ENCODE peak calls at places on chromosomes 11 and 22, in nine cellular contexts. N, L, V, D, W, F, I, C and B are unnamed samples.

GRCh38 chr11:10495464-10495786 is 40.4 kb downstream of the AMPD3 start:
- DNase-seq in V (no peak), F (no peak), N (no peak), D (no peak), W (no peak), C (no peak), L (no peak), I (no peak), B (no peak)

GRCh38 chr22:27159016-27159415 is 501.6 kb downstream of the MIAT start:
- DNase-seq in N (no peak), V (no peak), W (no peak), D (no peak), L (no peak), F (no peak), C (no peak), I (no peak), B (no peak)

GRCh38 chr11:34707462-34707840 is 86.6 kb downstream of the EHF start:
- DNase-seq in N (no peak), L (no peak), V (no peak), C (no peak), D (no peak), W (no peak), F (no peak), I (no peak), B (no peak)

GRCh38 chr11:11841605-11842425 is at the start of gene USP47:
- DNase-seq in C (peak), D (peak), N (peak), F (peak), I (peak), L (peak), V (no peak), W (peak), B (no peak)

GRCh38 chr22:44890416-44891292 is 119.2 kb downstream of the PHF21B start:
- DNase-seq in C (no peak), I (no peak), V (no peak), D (no peak), F (no peak), L (no peak), N (no peak), W (no peak), B (no peak)

GRCh38 chr11:66992041-66992440 is 16.9 kb downstream of the C11orf86 start:
- DNase-seq in V (no peak), L (no peak), W (no peak), F (no peak), I (no peak), C (no peak), N (no peak), D (no peak), B (no peak)

GRCh38 chr11:28228196-28228595 is 120.0 kb downstream of the METTL15 start:
- DNase-seq in W (no peak), F (peak), V (no peak), D (no peak), L (no peak), N (no peak), C (no peak), I (no peak), B (peak)

GRCh38 chr22:27580311-27580897 is 221.2 kb downstream of the MN1 start:
- DNase-seq in F (no peak), D (no peak), N (no peak), I (no peak), C (no peak), L (no peak), W (no peak), V (no peak), B (no peak)

GRCh38 chr11:125995313-125995712 is 49.5 kb downstream of the VSIG10L2 start:
- DNase-seq in C (no peak), D (no peak), W (peak), V (no peak), F (no peak), N (no peak), I (no peak), L (no peak), B (no peak)

GRCh38 chr11:33449798-33450197 is 192.6 kb downstream of the HIPK3 start:
- DNase-seq in W (no peak), V (no peak), F (no peak), L (no peak), I (no peak), N (no peak), C (no peak), D (no peak), B (no peak)

GRCh38 chr11:20027546-20028014 is 132.7 kb downstream of the DBX1 start:
- DNase-seq in V (no peak), I (no peak), D (no peak), L (no peak), C (no peak), F (no peak), W (no peak), N (no peak), B (no peak)

GRCh38 chr11:87063982-87064381 is 26.2 kb downstream of the TMEM135 start:
- DNase-seq in V (no peak), C (no peak), N (no peak), W (no peak), I (no peak), D (no peak), F (no peak), L (no peak), B (no peak)